ENCODE peak calls at places on chromosomes 7 and 10, in nine cellular contexts. One of them, this sample, is unnamed.

GRCh38 chr10:119770928-119771327 is 45.1 kb downstream of the INPP5F start:
- DNase-seq in ELF-1: no peak
- DNase-seq in GM20000: no peak
- DNase-seq in choroid plexus epithelial cell: no peak
- DNase-seq in stimulated activated CD8-positive, alpha-beta memory T cell treated with anti-CD3 and anti-CD28 coated beads, Interleukin-4, amount 100 ng/mL, for 1 hour: no peak
- DNase-seq in upper lobe of right lung: no peak
- DNase-seq in left ventricle myocardium inferior: no peak
- DNase-seq in NCI-H2081: no peak
- DNase-seq in skeletal muscle cell: no peak
- DNase-seq in this sample: no peak

GRCh38 chr7:157874208-157874816 is 537.5 kb downstream of the DNAJB6 start:
- DNase-seq in skeletal muscle cell: no peak
- DNase-seq in ELF-1: no peak
- DNase-seq in stimulated activated CD8-positive, alpha-beta memory T cell treated with anti-CD3 and anti-CD28 coated beads, Interleukin-4, amount 100 ng/mL, for 1 hour: no peak
- DNase-seq in NCI-H2081: no peak
- DNase-seq in choroid plexus epithelial cell: no peak
- DNase-seq in upper lobe of right lung: no peak
- DNase-seq in GM20000: no peak
- DNase-seq in left ventricle myocardium inferior: no peak
- DNase-seq in this sample: no peak

GRCh38 chr7:87144173-87144657 is 8.0 kb upstream of the DMTF1 start:
- DNase-seq in left ventricle myocardium inferior: no peak
- DNase-seq in ELF-1: no peak
- DNase-seq in NCI-H2081: no peak
- DNase-seq in stimulated activated CD8-positive, alpha-beta memory T cell treated with anti-CD3 and anti-CD28 coated beads, Interleukin-4, amount 100 ng/mL, for 1 hour: no peak
- DNase-seq in upper lobe of right lung: no peak
- DNase-seq in choroid plexus epithelial cell: no peak
- DNase-seq in GM20000: peak
- DNase-seq in skeletal muscle cell: no peak
- DNase-seq in this sample: peak

GRCh38 chr7:17013204-17013603 is 131.4 kb upstream of the AGR3 start:
- DNase-seq in GM20000: no peak
- DNase-seq in left ventricle myocardium inferior: no peak
- DNase-seq in upper lobe of right lung: no peak
- DNase-seq in stimulated activated CD8-positive, alpha-beta memory T cell treated with anti-CD3 and anti-CD28 coated beads, Interleukin-4, amount 100 ng/mL, for 1 hour: no peak
- DNase-seq in NCI-H2081: no peak
- DNase-seq in choroid plexus epithelial cell: no peak
- DNase-seq in skeletal muscle cell: no peak
- DNase-seq in ELF-1: no peak
- DNase-seq in this sample: no peak

GRCh38 chr7:46363688-46364087 is 442.6 kb upstream of the IGFBP3 start:
- DNase-seq in choroid plexus epithelial cell: no peak
- DNase-seq in skeletal muscle cell: no peak
- DNase-seq in stimulated activated CD8-positive, alpha-beta memory T cell treated with anti-CD3 and anti-CD28 coated beads, Interleukin-4, amount 100 ng/mL, for 1 hour: no peak
- DNase-seq in ELF-1: no peak
- DNase-seq in GM20000: no peak
- DNase-seq in NCI-H2081: no peak
- DNase-seq in upper lobe of right lung: no peak
- DNase-seq in left ventricle myocardium inferior: no peak
- DNase-seq in this sample: no peak

GRCh38 chr10:29067628-29068027 is 221.2 kb upstream of the LYZL1 start:
- DNase-seq in ELF-1: no peak
- DNase-seq in upper lobe of right lung: no peak
- DNase-seq in GM20000: no peak
- DNase-seq in skeletal muscle cell: no peak
- DNase-seq in NCI-H2081: no peak
- DNase-seq in stimulated activated CD8-positive, alpha-beta memory T cell treated with anti-CD3 and anti-CD28 coated beads, Interleukin-4, amount 100 ng/mL, for 1 hour: no peak
- DNase-seq in choroid plexus epithelial cell: no peak
- DNase-seq in left ventricle myocardium inferior: no peak
- DNase-seq in this sample: no peak

GRCh38 chr10:36942616-36943015 is 182.8 kb upstream of the ANKRD30A start:
- DNase-seq in upper lobe of right lung: no peak
- DNase-seq in skeletal muscle cell: no peak
- DNase-seq in stimulated activated CD8-positive, alpha-beta memory T cell treated with anti-CD3 and anti-CD28 coated beads, Interleukin-4, amount 100 ng/mL, for 1 hour: no peak
- DNase-seq in left ventricle myocardium inferior: no peak
- DNase-seq in NCI-H2081: no peak
- DNase-seq in GM20000: no peak
- DNase-seq in ELF-1: no peak
- DNase-seq in choroid plexus epithelial cell: no peak
- DNase-seq in this sample: no peak

GRCh38 chr7:2445898-2446555 is 30.2 kb downstream of the GRIFIN start:
- DNase-seq in upper lobe of right lung: no peak
- DNase-seq in skeletal muscle cell: no peak
- DNase-seq in left ventricle myocardium inferior: no peak
- DNase-seq in choroid plexus epithelial cell: no peak
- DNase-seq in NCI-H2081: no peak
- DNase-seq in stimulated activated CD8-positive, alpha-beta memory T cell treated with anti-CD3 and anti-CD28 coated beads, Interleukin-4, amount 100 ng/mL, for 1 hour: no peak
- DNase-seq in ELF-1: no peak
- DNase-seq in GM20000: no peak
- DNase-seq in this sample: no peak

GRCh38 chr10:33801705-33802104 is 467.2 kb upstream of the NRP1 start:
- DNase-seq in upper lobe of right lung: no peak
- DNase-seq in stimulated activated CD8-positive, alpha-beta memory T cell treated with anti-CD3 and anti-CD28 coated beads, Interleukin-4, amount 100 ng/mL, for 1 hour: no peak
- DNase-seq in choroid plexus epithelial cell: peak
- DNase-seq in GM20000: no peak
- DNase-seq in ELF-1: peak
- DNase-seq in left ventricle myocardium inferior: no peak
- DNase-seq in skeletal muscle cell: peak
- DNase-seq in NCI-H2081: no peak
- DNase-seq in this sample: no peak

GRCh38 chr7:130912910-130913720 is 179.1 kb upstream of the KLF14 start:
- DNase-seq in upper lobe of right lung: peak
- DNase-seq in NCI-H2081: peak
- DNase-seq in choroid plexus epithelial cell: peak
- DNase-seq in skeletal muscle cell: peak
- DNase-seq in ELF-1: no peak
- DNase-seq in GM20000: peak
- DNase-seq in left ventricle myocardium inferior: peak
- DNase-seq in stimulated activated CD8-positive, alpha-beta memory T cell treated with anti-CD3 and anti-CD28 coated beads, Interleukin-4, amount 100 ng/mL, for 1 hour: peak
- DNase-seq in this sample: peak

GRCh38 chr10:91389636-91390512 is 20.3 kb upstream of the HECTD2 start:
- DNase-seq in NCI-H2081: peak
- DNase-seq in skeletal muscle cell: no peak
- DNase-seq in ELF-1: no peak
- DNase-seq in left ventricle myocardium inferior: no peak
- DNase-seq in GM20000: peak
- DNase-seq in upper lobe of right lung: no peak
- DNase-seq in stimulated activated CD8-positive, alpha-beta memory T cell treated with anti-CD3 and anti-CD28 coated beads, Interleukin-4, amount 100 ng/mL, for 1 hour: no peak
- DNase-seq in choroid plexus epithelial cell: peak
- DNase-seq in this sample: no peak

GRCh38 chr10:133080683-133081040 is 7.1 kb upstream of the ADGRA1 start:
- DNase-seq in upper lobe of right lung: no peak
- DNase-seq in stimulated activated CD8-positive, alpha-beta memory T cell treated with anti-CD3 and anti-CD28 coated beads, Interleukin-4, amount 100 ng/mL, for 1 hour: no peak
- DNase-seq in GM20000: no peak
- DNase-seq in left ventricle myocardium inferior: no peak
- DNase-seq in ELF-1: no peak
- DNase-seq in NCI-H2081: no peak
- DNase-seq in skeletal muscle cell: no peak
- DNase-seq in choroid plexus epithelial cell: no peak
- DNase-seq in this sample: no peak

GRCh38 chr10:48735836-48736390 is 51.2 kb downstream of the WDFY4 start:
- DNase-seq in upper lobe of right lung: no peak
- DNase-seq in stimulated activated CD8-positive, alpha-beta memory T cell treated with anti-CD3 and anti-CD28 coated beads, Interleukin-4, amount 100 ng/mL, for 1 hour: no peak
- DNase-seq in left ventricle myocardium inferior: no peak
- DNase-seq in NCI-H2081: no peak
- DNase-seq in ELF-1: no peak
- DNase-seq in GM20000: no peak
- DNase-seq in choroid plexus epithelial cell: no peak
- DNase-seq in skeletal muscle cell: no peak
- DNase-seq in this sample: no peak

GRCh38 chr10:43196131-43196980 is 58.1 kb downstream of the CSGALNACT2 start:
- DNase-seq in left ventricle myocardium inferior: no peak
- DNase-seq in skeletal muscle cell: no peak
- DNase-seq in choroid plexus epithelial cell: no peak
- DNase-seq in stimulated activated CD8-positive, alpha-beta memory T cell treated with anti-CD3 and anti-CD28 coated beads, Interleukin-4, amount 100 ng/mL, for 1 hour: no peak
- DNase-seq in upper lobe of right lung: peak
- DNase-seq in GM20000: peak
- DNase-seq in NCI-H2081: no peak
- DNase-seq in ELF-1: no peak
- DNase-seq in this sample: no peak

GRCh38 chr7:2717905-2718702 is 30.1 kb downstream of the AMZ1 start:
- DNase-seq in left ventricle myocardium inferior: no peak
- DNase-seq in GM20000: no peak
- DNase-seq in NCI-H2081: no peak
- DNase-seq in choroid plexus epithelial cell: no peak
- DNase-seq in skeletal muscle cell: no peak
- DNase-seq in ELF-1: no peak
- DNase-seq in stimulated activated CD8-positive, alpha-beta memory T cell treated with anti-CD3 and anti-CD28 coated beads, Interleukin-4, amount 100 ng/mL, for 1 hour: no peak
- DNase-seq in upper lobe of right lung: no peak
- DNase-seq in this sample: no peak

GRCh38 chr7:22726849-22727792 is at the start of gene IL6:
- DNase-seq in GM20000: no peak
- DNase-seq in stimulated activated CD8-positive, alpha-beta memory T cell treated with anti-CD3 and anti-CD28 coated beads, Interleukin-4, amount 100 ng/mL, for 1 hour: no peak
- DNase-seq in left ventricle myocardium inferior: peak
- DNase-seq in NCI-H2081: peak
- DNase-seq in upper lobe of right lung: peak
- DNase-seq in skeletal muscle cell: peak
- DNase-seq in ELF-1: peak
- DNase-seq in choroid plexus epithelial cell: peak
- DNase-seq in this sample: no peak

GRCh38 chr10:73644015-73644743 is 2.9 kb upstream of the MYOZ1 start:
- DNase-seq in ELF-1: peak
- DNase-seq in NCI-H2081: peak
- DNase-seq in stimulated activated CD8-positive, alpha-beta memory T cell treated with anti-CD3 and anti-CD28 coated beads, Interleukin-4, amount 100 ng/mL, for 1 hour: peak
- DNase-seq in GM20000: peak
- DNase-seq in left ventricle myocardium inferior: no peak
- DNase-seq in skeletal muscle cell: no peak
- DNase-seq in upper lobe of right lung: no peak
- DNase-seq in choroid plexus epithelial cell: peak
- DNase-seq in this sample: peak